ENCODE peak calls at places on chromosomes 13 and 19, in seven cellular contexts. P is NCI-H1092 treated with DMSO at 0.1 percent for 48 hours; H is T-helper 1 cell; A is ovary; Z is substantia nigra; T is stimulated activated CD8-positive, alpha-beta memory T cell treated with anti-CD3 and anti-CD28 coated beads, Interleukin-15, amount 100 ng/mL, for 24 hours; J is smooth muscle cell of the brain vasculature. I is an unnamed sample.

GRCh38 chr19:18663940-18664530 is 19.4 kb upstream of the CRTC1 start:
- DNase-seq in J (no peak), A (no peak), P (no peak), T (no peak), H (no peak), Z (no peak), I (no peak)

GRCh38 chr19:30799854-30800755 is 427.9 kb downstream of the ZNF536 start:
- DNase-seq in P (no peak), Z (no peak), J (no peak), T (no peak), H (no peak), A (peak), I (peak)

GRCh38 chr13:86760620-86761019 is 910.6 kb upstream of the SLITRK5 start:
- DNase-seq in J (no peak), Z (no peak), H (no peak), A (no peak), P (no peak), T (no peak), I (no peak)

GRCh38 chr19:36379510-36379819 is 464 bp upstream of the ZFP14 start:
- DNase-seq in T (no peak), J (no peak), A (no peak), H (no peak), Z (no peak), P (no peak), I (no peak)

GRCh38 chr13:74204606-74205312 is 70.6 kb upstream of the KLF12 start:
- DNase-seq in P (no peak), T (no peak), J (no peak), A (no peak), H (no peak), Z (no peak), I (no peak)

GRCh38 chr19:18418034-18418724 is 1.0 kb upstream of the SSBP4 start:
- DNase-seq in Z (no peak), A (peak), T (no peak), J (no peak), P (no peak), H (no peak), I (peak)

GRCh38 chr13:110869805-110870706 is 44.8 kb downstream of the ANKRD10 start:
- DNase-seq in Z (no peak), A (peak), H (no peak), P (no peak), J (peak), T (no peak), I (peak)

GRCh38 chr19:1590641-1591397 is 1.8 kb downstream of the MBD3 start:
- DNase-seq in H (no peak), T (no peak), A (no peak), P (peak), Z (no peak), J (no peak), I (no peak)

GRCh38 chr19:38374332-38375097 is at the start of gene PSMD8:
- DNase-seq in Z (peak), A (peak), P (peak), T (peak), H (peak), J (peak), I (peak)

GRCh38 chr13:47499358-47500150 is 501.5 kb downstream of the SUCLA2 start:
- DNase-seq in J (no peak), Z (no peak), T (no peak), P (no peak), A (no peak), H (no peak), I (no peak)

GRCh38 chr13:45325806-45326205 is 15.2 kb downstream of the TPT1 start:
- DNase-seq in Z (no peak), H (no peak), P (no peak), T (no peak), A (no peak), J (peak), I (peak)

GRCh38 chr19:17260842-17261325 is 3.7 kb downstream of the USHBP1 start:
- DNase-seq in Z (no peak), T (peak), H (peak), A (peak), J (peak), P (peak), I (peak)

GRCh38 chr19:7783991-7784421 is 21.0 kb downstream of the CLEC4M start:
- DNase-seq in J (no peak), Z (no peak), H (no peak), P (no peak), A (no peak), T (no peak), I (no peak)

GRCh38 chr13:39874331-39875055 is 219.0 kb downstream of the COG6 start:
- DNase-seq in T (no peak), J (no peak), A (no peak), P (no peak), H (no peak), Z (no peak), I (no peak)

GRCh38 chr13:61052175-61052574 is 363.5 kb downstream of the PCDH20 start:
- DNase-seq in Z (no peak), T (no peak), A (no peak), H (no peak), P (no peak), J (no peak), I (no peak)

GRCh38 chr19:18416778-18417249 is 2.4 kb upstream of the SSBP4 start:
- DNase-seq in T (no peak), H (peak), A (peak), P (peak), J (no peak), Z (no peak), I (peak)

GRCh38 chr19:29624489-29625210 is 18.6 kb downstream of the POP4 start:
- DNase-seq in T (no peak), A (no peak), H (no peak), Z (no peak), J (no peak), P (no peak), I (no peak)

GRCh38 chr13:101514695-101515275 is 62.3 kb downstream of the ITGBL1 start:
- DNase-seq in J (peak), A (no peak), H (no peak), T (no peak), P (peak), Z (no peak), I (no peak)

GRCh38 chr13:79775830-79776229 is 294.9 kb downstream of the NDFIP2 start:
- DNase-seq in A (no peak), Z (no peak), J (peak), T (no peak), P (peak), H (no peak), I (no peak)

GRCh38 chr13:78241278-78241919 is 322.8 kb upstream of the EDNRB start:
- DNase-seq in Z (no peak), A (no peak), H (no peak), P (peak), J (no peak), T (no peak), I (peak)

GRCh38 chr13:30634838-30635237 is 17.1 kb downstream of the USPL1 start:
- DNase-seq in A (no peak), J (no peak), T (no peak), P (no peak), H (no peak), Z (no peak), I (no peak)

GRCh38 chr13:23506821-23507210 is 63.4 kb upstream of the TNFRSF19 start:
- DNase-seq in Z (no peak), H (no peak), P (no peak), J (no peak), T (no peak), A (no peak), I (no peak)

GRCh38 chr19:35853038-35853756 is 893 bp upstream of the NPHS1 start:
- DNase-seq in H (no peak), Z (no peak), A (no peak), P (no peak), T (no peak), J (no peak), I (no peak)

GRCh38 chr19:53165691-53166091 is 6.8 kb upstream of the ZNF347 start:
- DNase-seq in J (no peak), A (no peak), T (no peak), P (no peak), Z (no peak), H (no peak), I (no peak)

GRCh38 chr13:39499580-39499979 is 103.4 kb downstream of the LHFPL6 start:
- DNase-seq in Z (no peak), T (no peak), H (no peak), A (no peak), J (no peak), P (peak), I (no peak)

GRCh38 chr13:101979825-101980224 is 422.0 kb downstream of the FGF14 start:
- DNase-seq in P (peak), Z (no peak), H (no peak), T (no peak), J (no peak), A (no peak), I (no peak)

GRCh38 chr19:15779756-15780476 is 7.5 kb upstream of the OR10H5 start:
- DNase-seq in Z (peak), T (no peak), H (no peak), J (no peak), A (peak), P (peak), I (peak)

GRCh38 chr13:72537400-72537780 is 190.0 kb downstream of the MZT1 start:
- DNase-seq in H (no peak), Z (no peak), P (no peak), J (no peak), T (no peak), A (no peak), I (no peak)

GRCh38 chr13:106599875-106600797 is 32.2 kb upstream of the ARGLU1 start:
- DNase-seq in J (peak), P (no peak), T (no peak), Z (no peak), A (no peak), H (no peak), I (no peak)

GRCh38 chr19:46732172-46732938 is 13.5 kb upstream of the FKRP start:
- DNase-seq in A (no peak), Z (no peak), H (no peak), T (no peak), P (no peak), J (no peak), I (no peak)

GRCh38 chr13:92843549-92843948 is 383.1 kb upstream of the GPC6 start:
- DNase-seq in J (no peak), P (peak), H (no peak), T (no peak), Z (no peak), A (no peak), I (no peak)

GRCh38 chr13:110519506-110519905 is 42.0 kb downstream of the RAB20 start:
- DNase-seq in A (no peak), Z (no peak), J (no peak), T (no peak), P (no peak), H (no peak), I (no peak)

GRCh38 chr19:39325778-39326680 is 5.4 kb upstream of the LRFN1 start:
- DNase-seq in H (no peak), A (no peak), P (no peak), T (no peak), Z (no peak), J (no peak), I (no peak)

GRCh38 chr19:3453840-3454239 is 26.5 kb downstream of the SMIM24 start:
- DNase-seq in Z (no peak), P (no peak), H (no peak), J (no peak), T (no peak), A (no peak), I (no peak)

GRCh38 chr19:30307191-30307974 is 64.8 kb upstream of the ZNF536 start:
- DNase-seq in J (no peak), P (no peak), A (no peak), Z (no peak), T (no peak), H (no peak), I (no peak)

GRCh38 chr13:31200636-31200970 is 828 bp downstream of the B3GLCT start:
- DNase-seq in J (no peak), H (peak), A (no peak), T (peak), Z (no peak), P (no peak), I (peak)